ENCODE peak calls at places on chromosomes 7 and 10, in eight cellular contexts. K, I, P, O, W, E, C and A are unnamed samples.

GRCh38 chr10:84548869-84549268 is 220.5 kb downstream of the CCSER2 start:
- DNase-seq in K (no peak), I (no peak), P (no peak), O (no peak), W (no peak), E (no peak), C (no peak), A (no peak)

GRCh38 chr10:31209523-31209922 is 109.5 kb upstream of the ZEB1 start:
- DNase-seq in K (no peak), I (no peak), P (no peak), O (no peak), W (no peak), E (no peak), C (no peak), A (no peak)

GRCh38 chr7:47344171-47344955 is 237.5 kb downstream of the TNS3 start:
- DNase-seq in K (no peak), I (no peak), P (no peak), O (no peak), W (no peak), E (no peak), C (no peak), A (no peak)

GRCh38 chr10:4775808-4776207 is 50.2 kb upstream of the AKR1E2 start:
- DNase-seq in K (no peak), I (no peak), P (peak), O (no peak), W (no peak), E (no peak), C (no peak), A (no peak)

GRCh38 chr7:42091461-42092229 is 145.4 kb downstream of the GLI3 start:
- DNase-seq in K (no peak), I (no peak), P (peak), O (no peak), W (no peak), E (no peak), C (no peak), A (no peak)

GRCh38 chr10:95377950-95378349 is 87.1 kb upstream of the PDLIM1 start:
- DNase-seq in K (no peak), I (no peak), P (no peak), O (no peak), W (no peak), E (no peak), C (no peak), A (no peak)

GRCh38 chr10:71985542-71986250 is 21.5 kb downstream of the CHST3 start:
- DNase-seq in K (no peak), I (no peak), P (no peak), O (peak), W (no peak), E (peak), C (peak), A (no peak)

GRCh38 chr7:135801877-135802276 is 53.3 kb upstream of the FAM180A start:
- DNase-seq in K (no peak), I (no peak), P (no peak), O (no peak), W (no peak), E (no peak), C (no peak), A (no peak)

GRCh38 chr7:22361795-22362194 is 4.8 kb upstream of the RAPGEF5 start:
- DNase-seq in K (no peak), I (no peak), P (peak), O (no peak), W (no peak), E (no peak), C (no peak), A (no peak)

GRCh38 chr7:43586251-43586900 is 3.5 kb downstream of the STK17A start:
- DNase-seq in K (peak), I (no peak), P (peak), O (no peak), W (no peak), E (no peak), C (no peak), A (no peak)

GRCh38 chr10:76337641-76338040 is 906.2 kb downstream of the LRMDA start:
- DNase-seq in K (no peak), I (no peak), P (peak), O (no peak), W (peak), E (no peak), C (no peak), A (no peak)

GRCh38 chr10:5887641-5888040 is 2.1 kb downstream of the ANKRD16 start:
- DNase-seq in K (no peak), I (no peak), P (no peak), O (no peak), W (no peak), E (no peak), C (no peak), A (no peak)

GRCh38 chr7:4267326-4268039 is 414.6 kb upstream of the FOXK1 start:
- DNase-seq in K (no peak), I (no peak), P (no peak), O (no peak), W (no peak), E (no peak), C (no peak), A (no peak)

GRCh38 chr10:7435674-7436073 is 24.8 kb upstream of the SFMBT2 start:
- DNase-seq in K (no peak), I (no peak), P (no peak), O (no peak), W (no peak), E (no peak), C (no peak), A (no peak)

GRCh38 chr7:13990319-13990983 is 985 bp upstream of the ETV1 start:
- DNase-seq in K (no peak), I (peak), P (peak), O (peak), W (peak), E (peak), C (peak), A (no peak)

GRCh38 chr10:91493313-91493712 is 83.2 kb downstream of the HECTD2 start:
- DNase-seq in K (no peak), I (no peak), P (peak), O (no peak), W (no peak), E (no peak), C (no peak), A (no peak)

GRCh38 chr10:132810141-132810806 is 24.3 kb upstream of the NKX6-2 start:
- DNase-seq in K (no peak), I (no peak), P (no peak), O (peak), W (no peak), E (peak), C (no peak), A (no peak)

GRCh38 chr10:62437696-62438095 is 63.5 kb downstream of the ZNF365 start:
- DNase-seq in K (peak), I (no peak), P (peak), O (no peak), W (peak), E (no peak), C (no peak), A (peak)

GRCh38 chr10:83310688-83311087 is 828.6 kb upstream of the GHITM start:
- DNase-seq in K (no peak), I (no peak), P (no peak), O (no peak), W (no peak), E (no peak), C (no peak), A (no peak)

GRCh38 chr7:45177801-45178200 is 20.2 kb downstream of the RAMP3 start:
- DNase-seq in K (no peak), I (no peak), P (no peak), O (peak), W (no peak), E (peak), C (peak), A (no peak)

GRCh38 chr7:97639036-97639435 is 92.8 kb upstream of the TAC1 start:
- DNase-seq in K (no peak), I (no peak), P (peak), O (no peak), W (no peak), E (no peak), C (no peak), A (no peak)

GRCh38 chr7:27198138-27198841 is 1.6 kb downstream of the HOXA13 start:
- DNase-seq in K (no peak), I (no peak), P (no peak), O (peak), W (no peak), E (no peak), C (no peak), A (no peak)

GRCh38 chr10:103759100-103759781 is 96.1 kb downstream of the SH3PXD2A start:
- DNase-seq in K (peak), I (peak), P (peak), O (peak), W (no peak), E (no peak), C (peak), A (no peak)

GRCh38 chr7:108581655-108582491 is 12.2 kb downstream of the DNAJB9 start:
- DNase-seq in K (no peak), I (no peak), P (peak), O (no peak), W (no peak), E (no peak), C (no peak), A (no peak)

GRCh38 chr10:12916587-12916986 is 84.9 kb downstream of the CCDC3 start:
- DNase-seq in K (no peak), I (no peak), P (no peak), O (no peak), W (no peak), E (no peak), C (no peak), A (no peak)

GRCh38 chr10:93471110-93471651 is 11.0 kb downstream of the MYOF start:
- DNase-seq in K (no peak), I (no peak), P (peak), O (no peak), W (peak), E (no peak), C (no peak), A (no peak)

GRCh38 chr10:34723746-34724145 is 91.3 kb downstream of the PARD3 start:
- DNase-seq in K (no peak), I (no peak), P (peak), O (no peak), W (no peak), E (no peak), C (peak), A (no peak)

GRCh38 chr10:17216217-17216900 is 11.7 kb upstream of the VIM start:
- DNase-seq in K (peak), I (no peak), P (peak), O (no peak), W (peak), E (peak), C (no peak), A (no peak)

GRCh38 chr7:25263292-25263691 is 35.0 kb upstream of the NPVF start:
- DNase-seq in K (no peak), I (no peak), P (peak), O (no peak), W (no peak), E (no peak), C (no peak), A (no peak)

GRCh38 chr10:84696610-84697009 is 368.2 kb downstream of the CCSER2 start:
- DNase-seq in K (no peak), I (no peak), P (no peak), O (no peak), W (no peak), E (no peak), C (no peak), A (no peak)

GRCh38 chr7:35253680-35254495 is at the start of gene TBX20:
- DNase-seq in K (no peak), I (peak), P (no peak), O (peak), W (no peak), E (peak), C (peak), A (no peak)

GRCh38 chr7:43112941-43113621 is 634 bp downstream of the HECW1 start:
- DNase-seq in K (no peak), I (peak), P (peak), O (peak), W (no peak), E (no peak), C (no peak), A (no peak)

GRCh38 chr10:43352951-43353350 is 18.5 kb upstream of the FXYD4 start:
- DNase-seq in K (no peak), I (no peak), P (no peak), O (peak), W (no peak), E (no peak), C (no peak), A (no peak)

GRCh38 chr7:132977234-132977633 is 104.7 kb downstream of the CHCHD3 start:
- DNase-seq in K (no peak), I (no peak), P (no peak), O (no peak), W (no peak), E (no peak), C (no peak), A (no peak)

GRCh38 chr10:6815346-6815745 is 235.3 kb upstream of the PRKCQ start:
- DNase-seq in K (no peak), I (no peak), P (no peak), O (no peak), W (no peak), E (no peak), C (no peak), A (no peak)

GRCh38 chr7:155093586-155093985 is 23.5 kb downstream of the HTR5A start:
- DNase-seq in K (no peak), I (no peak), P (peak), O (no peak), W (no peak), E (no peak), C (no peak), A (no peak)

GRCh38 chr10:89440262-89440661 is 25.9 kb downstream of the IFIT5 start:
- DNase-seq in K (no peak), I (peak), P (no peak), O (no peak), W (no peak), E (peak), C (peak), A (no peak)

GRCh38 chr10:26706936-26707335 is 9.4 kb downstream of the PDSS1 start:
- DNase-seq in K (no peak), I (no peak), P (no peak), O (no peak), W (no peak), E (no peak), C (no peak), A (no peak)

GRCh38 chr7:34163956-34164355 is 258.6 kb downstream of the BMPER start:
- DNase-seq in K (no peak), I (no peak), P (no peak), O (no peak), W (no peak), E (no peak), C (no peak), A (no peak)

GRCh38 chr7:149283321-149283720 is 21.3 kb downstream of the ZNF783 start:
- DNase-seq in K (no peak), I (no peak), P (no peak), O (no peak), W (no peak), E (no peak), C (no peak), A (no peak)

GRCh38 chr7:149284850-149285580 is 23.0 kb downstream of the ZNF783 start:
- DNase-seq in K (peak), I (peak), P (peak), O (peak), W (peak), E (peak), C (peak), A (no peak)

GRCh38 chr7:149282331-149282655 is 20.3 kb downstream of the ZNF783 start:
- DNase-seq in K (no peak), I (no peak), P (no peak), O (no peak), W (no peak), E (no peak), C (no peak), A (no peak)

GRCh38 chr7:149285581-149285975 is 23.6 kb downstream of the ZNF783 start:
- DNase-seq in K (no peak), I (peak), P (no peak), O (no peak), W (no peak), E (no peak), C (no peak), A (no peak)

DNA sequence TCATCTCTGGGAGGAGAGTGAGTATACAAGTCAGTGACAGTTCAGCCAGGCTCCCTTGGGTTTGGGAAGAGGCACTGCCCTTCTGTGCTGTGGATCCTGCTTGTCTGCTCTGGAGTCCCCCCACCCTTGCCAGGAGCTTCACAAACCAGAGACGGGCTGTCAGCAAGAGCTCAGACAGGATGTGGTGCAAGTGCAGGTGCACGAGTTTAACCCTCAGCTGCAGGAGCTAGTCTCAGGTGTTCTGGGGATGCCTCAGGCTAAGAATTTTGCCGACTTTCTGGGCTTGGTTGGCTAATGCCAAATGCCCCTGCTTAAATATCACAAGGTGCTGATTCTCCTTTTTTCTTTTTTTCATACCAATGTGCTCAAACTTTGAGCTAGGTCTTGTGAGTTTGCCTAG is 22.3 kb downstream of the ZNF783 start:
- DNase-seq in K (peak), I (no peak), P (peak), O (no peak), W (no peak), E (no peak), C (no peak), A (no peak)
- H3K4me3 ChIP-seq in K (no peak), I (peak), P (no peak), O (peak), W (no peak), E (peak), C (no peak), A (peak)

GRCh38 chr7:51318001-51318400 is 1.4 kb upstream of the COBL start:
- DNase-seq in K (no peak), I (no peak), P (no peak), O (no peak), W (no peak), E (no peak), C (no peak), A (no peak)

GRCh38 chr7:51316262-51316665 is 345 bp downstream of the COBL start:
- DNase-seq in K (no peak), I (peak), P (no peak), O (peak), W (no peak), E (peak), C (peak), A (no peak)

GRCh38 chr7:51318886-51319579 is 2.4 kb upstream of the COBL start:
- DNase-seq in K (no peak), I (no peak), P (no peak), O (no peak), W (no peak), E (no peak), C (no peak), A (no peak)

GRCh38 chr7:51316666-51317581 is at the start of gene COBL:
- DNase-seq in K (no peak), I (peak), P (no peak), O (peak), W (no peak), E (peak), C (no peak), A (no peak)

DNA sequence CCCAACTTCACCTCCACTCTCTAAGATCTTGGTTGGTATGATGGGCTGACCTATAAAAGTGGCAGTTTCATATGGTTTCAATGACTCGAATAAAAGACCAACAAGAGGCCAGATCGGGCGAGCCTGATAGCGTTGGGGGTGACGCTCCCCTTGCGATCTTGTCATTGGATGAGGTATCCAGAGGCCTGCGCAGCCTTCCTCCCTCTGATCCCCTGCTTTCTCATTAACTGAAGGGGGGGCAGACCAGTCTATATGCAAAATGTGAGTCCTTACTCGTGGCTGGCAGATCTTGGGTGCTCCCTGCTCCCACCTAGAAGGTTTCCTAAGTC is 937 bp upstream of the COBL start:
- DNase-seq in K (no peak), I (no peak), P (no peak), O (no peak), W (no peak), E (no peak), C (no peak), A (no peak)
- H3K4me3 ChIP-seq in K (no peak), I (peak), P (no peak), O (peak), W (no peak), E (peak), C (peak), A (no peak)

GRCh38 chr10:97721871-97722780 is 8.6 kb downstream of the MARVELD1 start:
- DNase-seq in K (no peak), I (no peak), P (no peak), O (no peak), W (no peak), E (no peak), C (no peak), A (no peak)

GRCh38 chr10:97724341-97724941 is 10.9 kb downstream of the MARVELD1 start:
- DNase-seq in K (no peak), I (no peak), P (peak), O (no peak), W (no peak), E (no peak), C (no peak), A (no peak)

GRCh38 chr10:97729014-97729413 is 7.9 kb upstream of the ZFYVE27 start:
- DNase-seq in K (no peak), I (no peak), P (no peak), O (no peak), W (no peak), E (no peak), C (no peak), A (no peak)

GRCh38 chr10:97722980-97723379 is 9.4 kb downstream of the MARVELD1 start:
- DNase-seq in K (no peak), I (no peak), P (no peak), O (no peak), W (no peak), E (no peak), C (no peak), A (no peak)

GRCh38 chr10:97726636-97727178 is 10.2 kb upstream of the ZFYVE27 start:
- DNase-seq in K (no peak), I (no peak), P (peak), O (no peak), W (no peak), E (no peak), C (no peak), A (no peak)
- H3K4me3 ChIP-seq in K (no peak), I (no peak), P (no peak), O (peak), W (no peak), E (no peak), C (peak), A (no peak)

GRCh38 chr7:114414151-114415053 is at the start of gene FOXP2:
- DNase-seq in K (no peak), I (no peak), P (no peak), O (no peak), W (no peak), E (no peak), C (no peak), A (no peak)
- H3K4me3 ChIP-seq in K (no peak), I (peak), P (no peak), O (peak), W (peak), E (peak), C (peak), A (peak)

DNA sequence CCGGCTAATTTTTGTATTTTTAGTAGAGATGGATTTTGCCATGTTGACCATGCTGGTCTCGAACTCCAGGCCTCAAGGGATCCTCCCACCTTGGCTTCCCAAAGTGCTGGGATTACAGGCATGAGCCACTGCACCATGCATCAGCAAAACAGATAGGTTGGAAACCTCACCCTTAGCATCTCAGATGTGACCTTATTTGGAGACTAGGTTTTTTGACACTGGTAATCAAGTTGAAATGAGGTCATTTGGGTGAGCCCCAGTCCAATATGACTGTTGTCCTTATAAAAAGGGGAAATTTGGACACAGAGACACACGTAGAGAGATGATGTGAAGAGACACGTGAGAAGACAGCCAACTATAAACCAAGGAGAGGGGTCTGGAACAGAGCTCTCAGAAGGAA is 42.5 kb upstream of the TPST1 start:
- DNase-seq in K (no peak), I (no peak), P (no peak), O (no peak), W (no peak), E (no peak), C (no peak), A (no peak)
- H3K4me3 ChIP-seq in K (no peak), I (no peak), P (no peak), O (no peak), W (no peak), E (no peak), C (no peak), A (no peak)